ENCODE peak calls at places on chromosomes 1 and 21, in ten cellular contexts. One of them, this sample, is unnamed.

GRCh38 chr1:77283701-77284425 is 2.0 kb downstream of the AK5 start:
- DNase-seq in psoas muscle: no peak
- DNase-seq in T-helper 9 cell: no peak
- DNase-seq in mucosa of descending colon: no peak
- DNase-seq in amniotic epithelial cell: no peak
- DNase-seq in EL: no peak
- DNase-seq in transverse colon: no peak
- DNase-seq in T-helper 2 cell: no peak
- DNase-seq in activated CD4-positive, alpha-beta T cell treated with anti-CD3 and anti-CD28 coated beads, Interleukin-2, amount 50 U/mL, for 48 hours: no peak
- DNase-seq in CD8-positive, alpha-beta T cell: no peak
- DNase-seq in this sample: no peak

GRCh38 chr1:31651025-31651424 is 6.3 kb upstream of the PEF1 start:
- DNase-seq in CD8-positive, alpha-beta T cell: no peak
- DNase-seq in activated CD4-positive, alpha-beta T cell treated with anti-CD3 and anti-CD28 coated beads, Interleukin-2, amount 50 U/mL, for 48 hours: no peak
- DNase-seq in EL: no peak
- DNase-seq in psoas muscle: no peak
- DNase-seq in T-helper 9 cell: no peak
- DNase-seq in mucosa of descending colon: no peak
- DNase-seq in T-helper 2 cell: no peak
- DNase-seq in amniotic epithelial cell: no peak
- DNase-seq in transverse colon: no peak
- DNase-seq in this sample: no peak

GRCh38 chr1:41503507-41504125 is 19.1 kb upstream of the EDN2 start:
- DNase-seq in amniotic epithelial cell: no peak
- DNase-seq in psoas muscle: no peak
- DNase-seq in transverse colon: no peak
- DNase-seq in EL: no peak
- DNase-seq in activated CD4-positive, alpha-beta T cell treated with anti-CD3 and anti-CD28 coated beads, Interleukin-2, amount 50 U/mL, for 48 hours: no peak
- DNase-seq in T-helper 2 cell: no peak
- DNase-seq in T-helper 9 cell: no peak
- DNase-seq in mucosa of descending colon: no peak
- DNase-seq in CD8-positive, alpha-beta T cell: no peak
- DNase-seq in this sample: no peak

GRCh38 chr21:25563399-25564116 is 43.7 kb downstream of the MRPL39 start:
- DNase-seq in EL: peak; percentile 26
- DNase-seq in T-helper 9 cell: no peak
- DNase-seq in CD8-positive, alpha-beta T cell: peak; percentile 17
- DNase-seq in T-helper 2 cell: peak; percentile 87
- DNase-seq in transverse colon: peak; percentile 30
- DNase-seq in mucosa of descending colon: no peak
- DNase-seq in psoas muscle: no peak
- DNase-seq in activated CD4-positive, alpha-beta T cell treated with anti-CD3 and anti-CD28 coated beads, Interleukin-2, amount 50 U/mL, for 48 hours: peak; percentile 50
- DNase-seq in amniotic epithelial cell: no peak
- DNase-seq in this sample: no peak

GRCh38 chr1:8571200-8571984 is 246.0 kb downstream of the RERE start:
- DNase-seq in mucosa of descending colon: no peak
- DNase-seq in activated CD4-positive, alpha-beta T cell treated with anti-CD3 and anti-CD28 coated beads, Interleukin-2, amount 50 U/mL, for 48 hours: no peak
- DNase-seq in psoas muscle: no peak
- DNase-seq in CD8-positive, alpha-beta T cell: no peak
- DNase-seq in amniotic epithelial cell: peak; percentile 52
- DNase-seq in T-helper 9 cell: no peak
- DNase-seq in T-helper 2 cell: no peak
- DNase-seq in transverse colon: no peak
- DNase-seq in EL: peak; percentile 14
- DNase-seq in this sample: peak; percentile 39

GRCh38 chr1:94081566-94082344 is 39.2 kb downstream of the ABCA4 start:
- DNase-seq in T-helper 9 cell: no peak
- DNase-seq in T-helper 2 cell: no peak
- DNase-seq in amniotic epithelial cell: peak; percentile 65
- DNase-seq in CD8-positive, alpha-beta T cell: no peak
- DNase-seq in mucosa of descending colon: no peak
- DNase-seq in activated CD4-positive, alpha-beta T cell treated with anti-CD3 and anti-CD28 coated beads, Interleukin-2, amount 50 U/mL, for 48 hours: no peak
- DNase-seq in transverse colon: no peak
- DNase-seq in EL: peak; percentile 88
- DNase-seq in psoas muscle: no peak
- DNase-seq in this sample: no peak

GRCh38 chr1:3577711-3578432 is 33.4 kb downstream of the MEGF6 start:
- DNase-seq in transverse colon: no peak
- DNase-seq in T-helper 9 cell: no peak
- DNase-seq in activated CD4-positive, alpha-beta T cell treated with anti-CD3 and anti-CD28 coated beads, Interleukin-2, amount 50 U/mL, for 48 hours: no peak
- DNase-seq in amniotic epithelial cell: no peak
- DNase-seq in EL: no peak
- DNase-seq in mucosa of descending colon: no peak
- DNase-seq in CD8-positive, alpha-beta T cell: no peak
- DNase-seq in psoas muscle: no peak
- DNase-seq in T-helper 2 cell: no peak
- DNase-seq in this sample: no peak

GRCh38 chr1:2396476-2396875 is 4.8 kb downstream of the RER1 start:
- DNase-seq in CD8-positive, alpha-beta T cell: no peak
- DNase-seq in mucosa of descending colon: no peak
- DNase-seq in T-helper 2 cell: no peak
- DNase-seq in activated CD4-positive, alpha-beta T cell treated with anti-CD3 and anti-CD28 coated beads, Interleukin-2, amount 50 U/mL, for 48 hours: no peak
- DNase-seq in amniotic epithelial cell: no peak
- DNase-seq in psoas muscle: no peak
- DNase-seq in T-helper 9 cell: no peak
- DNase-seq in EL: no peak
- DNase-seq in transverse colon: no peak
- DNase-seq in this sample: no peak

GRCh38 chr1:85553416-85553815 is 27.1 kb upstream of the CCN1 start:
- DNase-seq in psoas muscle: no peak
- DNase-seq in T-helper 2 cell: no peak
- DNase-seq in CD8-positive, alpha-beta T cell: no peak
- DNase-seq in transverse colon: no peak
- DNase-seq in T-helper 9 cell: no peak
- DNase-seq in amniotic epithelial cell: peak; percentile 54
- DNase-seq in EL: no peak
- DNase-seq in mucosa of descending colon: no peak
- DNase-seq in activated CD4-positive, alpha-beta T cell treated with anti-CD3 and anti-CD28 coated beads, Interleukin-2, amount 50 U/mL, for 48 hours: no peak
- DNase-seq in this sample: no peak

GRCh38 chr1:98870959-98871903 is 133.4 kb downstream of the PLPPR5 start:
- DNase-seq in psoas muscle: no peak
- DNase-seq in EL: peak; percentile 1
- DNase-seq in transverse colon: no peak
- DNase-seq in activated CD4-positive, alpha-beta T cell treated with anti-CD3 and anti-CD28 coated beads, Interleukin-2, amount 50 U/mL, for 48 hours: no peak
- DNase-seq in CD8-positive, alpha-beta T cell: peak; percentile 40
- DNase-seq in mucosa of descending colon: no peak
- DNase-seq in T-helper 2 cell: peak; percentile 97
- DNase-seq in T-helper 9 cell: peak; percentile 21
- DNase-seq in amniotic epithelial cell: peak; percentile 9
- DNase-seq in this sample: no peak

GRCh38 chr1:66728021-66728420 is 24.2 kb upstream of the DYNLT5 start:
- DNase-seq in T-helper 2 cell: no peak
- DNase-seq in T-helper 9 cell: no peak
- DNase-seq in transverse colon: no peak
- DNase-seq in EL: peak; percentile 44
- DNase-seq in CD8-positive, alpha-beta T cell: no peak
- DNase-seq in psoas muscle: no peak
- DNase-seq in mucosa of descending colon: no peak
- DNase-seq in amniotic epithelial cell: peak; percentile 20
- DNase-seq in activated CD4-positive, alpha-beta T cell treated with anti-CD3 and anti-CD28 coated beads, Interleukin-2, amount 50 U/mL, for 48 hours: no peak
- DNase-seq in this sample: no peak

GRCh38 chr1:58249729-58250586 is 296.6 kb downstream of the OMA1 start:
- DNase-seq in EL: peak; percentile 50
- DNase-seq in T-helper 9 cell: no peak
- DNase-seq in mucosa of descending colon: peak; percentile 23
- DNase-seq in T-helper 2 cell: peak; percentile 30
- DNase-seq in amniotic epithelial cell: peak; percentile 22
- DNase-seq in activated CD4-positive, alpha-beta T cell treated with anti-CD3 and anti-CD28 coated beads, Interleukin-2, amount 50 U/mL, for 48 hours: peak; percentile 1
- DNase-seq in CD8-positive, alpha-beta T cell: no peak
- DNase-seq in transverse colon: no peak
- DNase-seq in psoas muscle: peak; percentile 50
- DNase-seq in this sample: peak; percentile 30

GRCh38 chr1:165257969-165258459 is 98.5 kb downstream of the LMX1A start:
- DNase-seq in mucosa of descending colon: peak; percentile 74
- DNase-seq in psoas muscle: peak; percentile 85
- DNase-seq in activated CD4-positive, alpha-beta T cell treated with anti-CD3 and anti-CD28 coated beads, Interleukin-2, amount 50 U/mL, for 48 hours: peak; percentile 46
- DNase-seq in amniotic epithelial cell: peak; percentile 27
- DNase-seq in transverse colon: peak; percentile 82
- DNase-seq in T-helper 2 cell: peak; percentile 37
- DNase-seq in CD8-positive, alpha-beta T cell: peak; percentile 12
- DNase-seq in EL: peak; percentile 56
- DNase-seq in T-helper 9 cell: no peak
- DNase-seq in this sample: peak; percentile 76